ENCODE peak calls at places on chromosomes 13 and 19, in six cellular contexts. One of them, this sample, is unnamed.

GRCh38 chr19:8304841-8305621 is 3.1 kb downstream of the CD320 start:
- DNase-seq in stimulated activated CD4-positive, alpha-beta T cell treated with anti-CD3 and anti-CD28 coated beads, Interleukin-1b, Interleukin-23, amount 100 ng/mL, for 1 hour: no peak
- DNase-seq in AML-193: no peak
- DNase-seq in activated T-cell treated with anti-CD3 and anti-CD28 coated beads, Interleukin-2, amount 50 U/mL, for 72 hours: peak
- DNase-seq in activated CD4-positive, alpha-beta T cell treated with anti-CD3 and anti-CD28 coated beads, Interleukin-2, amount 50 U/mL, for 1 hour: no peak
- DNase-seq in HS-27A: no peak
- DNase-seq in this sample: no peak

GRCh38 chr13:97978661-97979450 is 25.4 kb downstream of the IPO5 start:
- DNase-seq in activated T-cell treated with anti-CD3 and anti-CD28 coated beads, Interleukin-2, amount 50 U/mL, for 72 hours: no peak
- DNase-seq in AML-193: no peak
- DNase-seq in activated CD4-positive, alpha-beta T cell treated with anti-CD3 and anti-CD28 coated beads, Interleukin-2, amount 50 U/mL, for 1 hour: no peak
- DNase-seq in stimulated activated CD4-positive, alpha-beta T cell treated with anti-CD3 and anti-CD28 coated beads, Interleukin-1b, Interleukin-23, amount 100 ng/mL, for 1 hour: no peak
- DNase-seq in HS-27A: no peak
- DNase-seq in this sample: peak

GRCh38 chr19:51676566-51677083 is 16.5 kb upstream of the SPACA6 start:
- DNase-seq in activated T-cell treated with anti-CD3 and anti-CD28 coated beads, Interleukin-2, amount 50 U/mL, for 72 hours: peak
- DNase-seq in stimulated activated CD4-positive, alpha-beta T cell treated with anti-CD3 and anti-CD28 coated beads, Interleukin-1b, Interleukin-23, amount 100 ng/mL, for 1 hour: no peak
- DNase-seq in activated CD4-positive, alpha-beta T cell treated with anti-CD3 and anti-CD28 coated beads, Interleukin-2, amount 50 U/mL, for 1 hour: no peak
- DNase-seq in HS-27A: no peak
- DNase-seq in AML-193: no peak
- DNase-seq in this sample: no peak

GRCh38 chr13:110107568-110108347 is 199.2 kb downstream of the COL4A1 start:
- DNase-seq in stimulated activated CD4-positive, alpha-beta T cell treated with anti-CD3 and anti-CD28 coated beads, Interleukin-1b, Interleukin-23, amount 100 ng/mL, for 1 hour: no peak
- DNase-seq in activated CD4-positive, alpha-beta T cell treated with anti-CD3 and anti-CD28 coated beads, Interleukin-2, amount 50 U/mL, for 1 hour: no peak
- DNase-seq in HS-27A: no peak
- DNase-seq in activated T-cell treated with anti-CD3 and anti-CD28 coated beads, Interleukin-2, amount 50 U/mL, for 72 hours: no peak
- DNase-seq in AML-193: peak
- DNase-seq in this sample: no peak

GRCh38 chr13:114011226-114011625 is 37.4 kb upstream of the C13orf46 start:
- DNase-seq in stimulated activated CD4-positive, alpha-beta T cell treated with anti-CD3 and anti-CD28 coated beads, Interleukin-1b, Interleukin-23, amount 100 ng/mL, for 1 hour: no peak
- DNase-seq in HS-27A: no peak
- DNase-seq in activated T-cell treated with anti-CD3 and anti-CD28 coated beads, Interleukin-2, amount 50 U/mL, for 72 hours: no peak
- DNase-seq in activated CD4-positive, alpha-beta T cell treated with anti-CD3 and anti-CD28 coated beads, Interleukin-2, amount 50 U/mL, for 1 hour: no peak
- DNase-seq in AML-193: no peak
- DNase-seq in this sample: no peak

GRCh38 chr19:31177230-31177629 is 172.0 kb downstream of the TSHZ3 start:
- DNase-seq in AML-193: no peak
- DNase-seq in HS-27A: no peak
- DNase-seq in stimulated activated CD4-positive, alpha-beta T cell treated with anti-CD3 and anti-CD28 coated beads, Interleukin-1b, Interleukin-23, amount 100 ng/mL, for 1 hour: no peak
- DNase-seq in activated CD4-positive, alpha-beta T cell treated with anti-CD3 and anti-CD28 coated beads, Interleukin-2, amount 50 U/mL, for 1 hour: no peak
- DNase-seq in activated T-cell treated with anti-CD3 and anti-CD28 coated beads, Interleukin-2, amount 50 U/mL, for 72 hours: no peak
- DNase-seq in this sample: no peak

GRCh38 chr19:36488816-36489138 is 584 bp downstream of the ZNF566 start:
- DNase-seq in HS-27A: peak
- DNase-seq in activated CD4-positive, alpha-beta T cell treated with anti-CD3 and anti-CD28 coated beads, Interleukin-2, amount 50 U/mL, for 1 hour: peak
- DNase-seq in activated T-cell treated with anti-CD3 and anti-CD28 coated beads, Interleukin-2, amount 50 U/mL, for 72 hours: peak
- DNase-seq in AML-193: peak
- DNase-seq in stimulated activated CD4-positive, alpha-beta T cell treated with anti-CD3 and anti-CD28 coated beads, Interleukin-1b, Interleukin-23, amount 100 ng/mL, for 1 hour: no peak
- DNase-seq in this sample: no peak

GRCh38 chr19:39275578-39275977 is 7.4 kb downstream of the IFNL2 start:
- DNase-seq in activated CD4-positive, alpha-beta T cell treated with anti-CD3 and anti-CD28 coated beads, Interleukin-2, amount 50 U/mL, for 1 hour: no peak
- DNase-seq in activated T-cell treated with anti-CD3 and anti-CD28 coated beads, Interleukin-2, amount 50 U/mL, for 72 hours: no peak
- DNase-seq in stimulated activated CD4-positive, alpha-beta T cell treated with anti-CD3 and anti-CD28 coated beads, Interleukin-1b, Interleukin-23, amount 100 ng/mL, for 1 hour: no peak
- DNase-seq in AML-193: no peak
- DNase-seq in HS-27A: no peak
- DNase-seq in this sample: no peak

GRCh38 chr13:78881054-78881453 is 222.1 kb upstream of the OBI1 start:
- DNase-seq in AML-193: no peak
- DNase-seq in stimulated activated CD4-positive, alpha-beta T cell treated with anti-CD3 and anti-CD28 coated beads, Interleukin-1b, Interleukin-23, amount 100 ng/mL, for 1 hour: no peak
- DNase-seq in activated CD4-positive, alpha-beta T cell treated with anti-CD3 and anti-CD28 coated beads, Interleukin-2, amount 50 U/mL, for 1 hour: no peak
- DNase-seq in activated T-cell treated with anti-CD3 and anti-CD28 coated beads, Interleukin-2, amount 50 U/mL, for 72 hours: no peak
- DNase-seq in HS-27A: no peak
- DNase-seq in this sample: no peak

GRCh38 chr13:70424428-70424827 is 316.2 kb upstream of the KLHL1 start:
- DNase-seq in AML-193: no peak
- DNase-seq in activated T-cell treated with anti-CD3 and anti-CD28 coated beads, Interleukin-2, amount 50 U/mL, for 72 hours: no peak
- DNase-seq in HS-27A: no peak
- DNase-seq in activated CD4-positive, alpha-beta T cell treated with anti-CD3 and anti-CD28 coated beads, Interleukin-2, amount 50 U/mL, for 1 hour: no peak
- DNase-seq in stimulated activated CD4-positive, alpha-beta T cell treated with anti-CD3 and anti-CD28 coated beads, Interleukin-1b, Interleukin-23, amount 100 ng/mL, for 1 hour: no peak
- DNase-seq in this sample: no peak

GRCh38 chr13:113058129-113058987 is 47.2 kb upstream of the F7 start:
- DNase-seq in HS-27A: no peak
- DNase-seq in activated T-cell treated with anti-CD3 and anti-CD28 coated beads, Interleukin-2, amount 50 U/mL, for 72 hours: no peak
- DNase-seq in activated CD4-positive, alpha-beta T cell treated with anti-CD3 and anti-CD28 coated beads, Interleukin-2, amount 50 U/mL, for 1 hour: no peak
- DNase-seq in AML-193: no peak
- DNase-seq in stimulated activated CD4-positive, alpha-beta T cell treated with anti-CD3 and anti-CD28 coated beads, Interleukin-1b, Interleukin-23, amount 100 ng/mL, for 1 hour: no peak
- DNase-seq in this sample: no peak

GRCh38 chr19:5695649-5696195 is 5.6 kb downstream of the RPL36 start:
- DNase-seq in activated CD4-positive, alpha-beta T cell treated with anti-CD3 and anti-CD28 coated beads, Interleukin-2, amount 50 U/mL, for 1 hour: no peak
- DNase-seq in HS-27A: no peak
- DNase-seq in AML-193: no peak
- DNase-seq in activated T-cell treated with anti-CD3 and anti-CD28 coated beads, Interleukin-2, amount 50 U/mL, for 72 hours: no peak
- DNase-seq in stimulated activated CD4-positive, alpha-beta T cell treated with anti-CD3 and anti-CD28 coated beads, Interleukin-1b, Interleukin-23, amount 100 ng/mL, for 1 hour: no peak
- DNase-seq in this sample: no peak

GRCh38 chr19:13869324-13869723 is 7.6 kb upstream of the NANOS3 start:
- DNase-seq in activated CD4-positive, alpha-beta T cell treated with anti-CD3 and anti-CD28 coated beads, Interleukin-2, amount 50 U/mL, for 1 hour: no peak
- DNase-seq in AML-193: no peak
- DNase-seq in activated T-cell treated with anti-CD3 and anti-CD28 coated beads, Interleukin-2, amount 50 U/mL, for 72 hours: no peak
- DNase-seq in stimulated activated CD4-positive, alpha-beta T cell treated with anti-CD3 and anti-CD28 coated beads, Interleukin-1b, Interleukin-23, amount 100 ng/mL, for 1 hour: no peak
- DNase-seq in HS-27A: no peak
- DNase-seq in this sample: no peak

GRCh38 chr13:24511019-24511823 is 1.4 kb downstream of the PARP4 start:
- DNase-seq in stimulated activated CD4-positive, alpha-beta T cell treated with anti-CD3 and anti-CD28 coated beads, Interleukin-1b, Interleukin-23, amount 100 ng/mL, for 1 hour: no peak
- DNase-seq in activated CD4-positive, alpha-beta T cell treated with anti-CD3 and anti-CD28 coated beads, Interleukin-2, amount 50 U/mL, for 1 hour: peak
- DNase-seq in activated T-cell treated with anti-CD3 and anti-CD28 coated beads, Interleukin-2, amount 50 U/mL, for 72 hours: peak
- DNase-seq in HS-27A: peak
- DNase-seq in AML-193: peak
- DNase-seq in this sample: peak

This sample was measured in MCF 10A.